ENCODE peak calls at places on chromosomes 12 and 14, in eight cellular contexts. S, M, V, K, E, Z, W and G are unnamed samples.

GRCh38 chr12:123306200-123306599 is 34.5 kb upstream of the CDK2AP1 start:
- DNase-seq in S (no peak), M (no peak), V (no peak), K (no peak), E (no peak), Z (no peak), W (no peak), G (no peak)

GRCh38 chr14:31781578-31781977 is 220.4 kb downstream of the NUBPL start:
- DNase-seq in S (no peak), M (no peak), V (no peak), K (no peak), E (no peak), Z (no peak), W (no peak), G (no peak)

GRCh38 chr12:69570545-69571399 is 14.5 kb upstream of the CCT2 start:
- DNase-seq in S (peak; percentile 30), M (peak; percentile 57), V (peak; percentile 10), K (peak; percentile 46), E (no peak), Z (peak; percentile 25), W (peak; percentile 32), G (no peak)

GRCh38 chr14:94164685-94165431 is 9.3 kb upstream of the PPP4R4 start:
- DNase-seq in S (no peak), M (no peak), V (no peak), K (no peak), E (no peak), Z (no peak), W (no peak), G (no peak)

GRCh38 chr12:6182279-6182898 is 17.8 kb upstream of the CD9 start:
- DNase-seq in S (no peak), M (no peak), V (no peak), K (peak; percentile 52), E (no peak), Z (no peak), W (no peak), G (no peak)

GRCh38 chr12:7207866-7208612 is 18.6 kb downstream of the PEX5 start:
- DNase-seq in S (no peak), M (no peak), V (no peak), K (no peak), E (no peak), Z (no peak), W (no peak), G (no peak)

GRCh38 chr12:67391656-67392055 is 122.5 kb downstream of the CAND1 start:
- DNase-seq in S (no peak), M (no peak), V (no peak), K (no peak), E (no peak), Z (no peak), W (no peak), G (no peak)

GRCh38 chr12:63787306-63787705 is 7.6 kb downstream of the RXYLT1 start:
- DNase-seq in S (no peak), M (no peak), V (no peak), K (no peak), E (no peak), Z (no peak), W (no peak), G (no peak)

GRCh38 chr14:30312214-30312613 is 246.7 kb upstream of the G2E3 start:
- DNase-seq in S (no peak), M (no peak), V (no peak), K (no peak), E (no peak), Z (no peak), W (no peak), G (no peak)

GRCh38 chr12:71415336-71416231 is 24.0 kb upstream of the LGR5 start:
- DNase-seq in S (no peak), M (peak; percentile 9), V (no peak), K (peak; percentile 43), E (peak; percentile 10), Z (no peak), W (peak; percentile 44), G (no peak)

GRCh38 chr14:68308695-68309094 is 484.2 kb downstream of the ZFP36L1 start:
- DNase-seq in S (no peak), M (no peak), V (no peak), K (no peak), E (no peak), Z (no peak), W (no peak), G (no peak)

GRCh38 chr14:56004807-56005579 is 113.2 kb upstream of the PELI2 start:
- DNase-seq in S (peak; percentile 3), M (peak; percentile 12), V (peak; percentile 22), K (peak; percentile 54), E (no peak), Z (no peak), W (peak; percentile 24), G (peak; percentile 30)

GRCh38 chr14:60652674-60653387 is 3.6 kb upstream of the SIX1 start:
- DNase-seq in S (no peak), M (no peak), V (no peak), K (no peak), E (no peak), Z (no peak), W (no peak), G (no peak)

GRCh38 chr14:104966261-104967143 is 11.7 kb downstream of the AHNAK2 start:
- DNase-seq in S (no peak), M (no peak), V (no peak), K (no peak), E (no peak), Z (no peak), W (no peak), G (no peak)

GRCh38 chr12:29762637-29763300 is 21.0 kb downstream of the TMTC1 start:
- DNase-seq in S (no peak), M (no peak), V (no peak), K (no peak), E (no peak), Z (no peak), W (no peak), G (no peak)

GRCh38 chr12:76878045-76878898 is 547 bp downstream of the CSRP2 start:
- DNase-seq in S (no peak), M (peak; percentile 4), V (peak; percentile 20), K (no peak), E (no peak), Z (no peak), W (peak; percentile 28), G (no peak)

GRCh38 chr12:78938341-78939084 is 73.9 kb downstream of the SYT1 start:
- DNase-seq in S (no peak), M (no peak), V (no peak), K (no peak), E (peak; percentile 99), Z (no peak), W (no peak), G (no peak)

GRCh38 chr12:82650627-82651337 is 35.9 kb upstream of the TMTC2 start:
- DNase-seq in S (no peak), M (no peak), V (no peak), K (no peak), E (no peak), Z (no peak), W (no peak), G (peak; percentile 38)

GRCh38 chr14:54440454-54440853 is 720 bp downstream of the CNIH1 start:
- DNase-seq in S (no peak), M (no peak), V (no peak), K (no peak), E (no peak), Z (no peak), W (no peak), G (no peak)

GRCh38 chr12:112164326-112164660 is 38.9 kb downstream of the TRAFD1 start:
- DNase-seq in S (no peak), M (no peak), V (no peak), K (no peak), E (no peak), Z (no peak), W (no peak), G (no peak)

GRCh38 chr12:123798518-123798917 is 36.4 kb downstream of the DNAH10 start:
- DNase-seq in S (no peak), M (no peak), V (no peak), K (no peak), E (no peak), Z (no peak), W (no peak), G (no peak)

GRCh38 chr14:63269561-63270225 is 49.0 kb downstream of the GPHB5 start:
- DNase-seq in S (no peak), M (no peak), V (no peak), K (no peak), E (no peak), Z (no peak), W (no peak), G (no peak)

GRCh38 chr14:74763803-74764531 is 851 bp downstream of the YLPM1 start:
- DNase-seq in S (no peak), M (peak; percentile 9), V (no peak), K (no peak), E (no peak), Z (no peak), W (peak; percentile 26), G (no peak)

GRCh38 chr14:105528859-105529505 is 2.6 kb downstream of the TMEM121 start:
- DNase-seq in S (no peak), M (no peak), V (no peak), K (no peak), E (no peak), Z (no peak), W (no peak), G (no peak)

GRCh38 chr14:22213110-22213509 is 375.9 kb downstream of the DAD1 start:
- DNase-seq in S (no peak), M (no peak), V (no peak), K (no peak), E (no peak), Z (no peak), W (no peak), G (no peak)

GRCh38 chr12:75690556-75690955 is 179.1 kb upstream of the KRR1 start:
- DNase-seq in S (no peak), M (no peak), V (no peak), K (peak; percentile 69), E (no peak), Z (no peak), W (peak; percentile 41), G (peak; percentile 96)

GRCh38 chr12:2052861-2053674 is at the start of gene CACNA1C:
- DNase-seq in S (no peak), M (peak; percentile 16), V (peak; percentile 51), K (peak; percentile 29), E (no peak), Z (no peak), W (peak; percentile 48), G (no peak)

GRCh38 chr12:1501695-1502440 is 92.5 kb downstream of the FBXL14 start:
- DNase-seq in S (no peak), M (no peak), V (no peak), K (no peak), E (no peak), Z (no peak), W (no peak), G (no peak)

GRCh38 chr14:103628221-103628683 is 759 bp upstream of the KLC1 start:
- DNase-seq in S (no peak), M (peak; percentile 11), V (no peak), K (peak; percentile 77), E (no peak), Z (no peak), W (peak; percentile 60), G (no peak)